ENCODE peak calls at places on chromosomes 4 and X, in ten cellular contexts. One of them, this sample, is unnamed. For H3K4me1, the result is how much of the 10 kb centered on the place peaks cover.

GRCh38 chrX:14030248-14030592 is 528 bp upstream of the GEMIN8 start:
- DNase-seq in A549: no peak
- DNase-seq in prostate gland: no peak
- DNase-seq in fibroblast of lung: peak
- DNase-seq in cardiac muscle cell: peak
- DNase-seq in ovary: no peak
- DNase-seq in right atrium auricular region: no peak
- DNase-seq in stomach: no peak
- DNase-seq in psoas muscle: no peak
- DNase-seq in breast epithelium: no peak
- DNase-seq in this sample: no peak

GRCh38 chrX:146056511-146057081 is 239.0 kb downstream of the SLITRK2 start:
- DNase-seq in A549: no peak
- DNase-seq in prostate gland: no peak
- DNase-seq in fibroblast of lung: no peak
- DNase-seq in cardiac muscle cell: no peak
- DNase-seq in ovary: no peak
- DNase-seq in right atrium auricular region: no peak
- DNase-seq in stomach: no peak
- DNase-seq in psoas muscle: no peak
- DNase-seq in breast epithelium: no peak
- DNase-seq in this sample: no peak

GRCh38 chr4:55931833-55932232 is 16.9 kb upstream of the CEP135 start:
- DNase-seq in A549: no peak
- DNase-seq in prostate gland: no peak
- DNase-seq in fibroblast of lung: peak
- DNase-seq in cardiac muscle cell: peak
- DNase-seq in ovary: no peak
- DNase-seq in right atrium auricular region: no peak
- DNase-seq in stomach: no peak
- DNase-seq in psoas muscle: no peak
- DNase-seq in breast epithelium: no peak
- DNase-seq in this sample: no peak

GRCh38 chrX:81779701-81780100 is 577.8 kb downstream of the SH3BGRL start:
- DNase-seq in A549: no peak
- DNase-seq in prostate gland: no peak
- DNase-seq in fibroblast of lung: peak
- DNase-seq in cardiac muscle cell: no peak
- DNase-seq in ovary: no peak
- DNase-seq in right atrium auricular region: no peak
- DNase-seq in stomach: no peak
- DNase-seq in psoas muscle: no peak
- DNase-seq in breast epithelium: no peak
- DNase-seq in this sample: no peak

GRCh38 chr4:141771889-141772830 is 135.8 kb downstream of the IL15 start:
- DNase-seq in A549: no peak
- DNase-seq in prostate gland: no peak
- DNase-seq in fibroblast of lung: no peak
- DNase-seq in cardiac muscle cell: no peak
- DNase-seq in ovary: no peak
- DNase-seq in right atrium auricular region: no peak
- DNase-seq in stomach: no peak
- DNase-seq in psoas muscle: no peak
- DNase-seq in breast epithelium: no peak
- DNase-seq in this sample: no peak

GRCh38 chr4:126591583-126591982 is 1041.2 kb upstream of the INTU start:
- DNase-seq in A549: no peak
- DNase-seq in prostate gland: no peak
- DNase-seq in fibroblast of lung: peak
- DNase-seq in cardiac muscle cell: no peak
- DNase-seq in ovary: no peak
- DNase-seq in right atrium auricular region: no peak
- DNase-seq in stomach: no peak
- DNase-seq in psoas muscle: no peak
- DNase-seq in breast epithelium: no peak
- DNase-seq in this sample: no peak

GRCh38 chr4:48831532-48832015 is 686 bp downstream of the OCIAD1 start:
- DNase-seq in A549: no peak
- DNase-seq in prostate gland: no peak
- DNase-seq in fibroblast of lung: no peak
- DNase-seq in cardiac muscle cell: no peak
- DNase-seq in ovary: no peak
- DNase-seq in right atrium auricular region: no peak
- DNase-seq in stomach: no peak
- DNase-seq in psoas muscle: no peak
- DNase-seq in breast epithelium: no peak
- DNase-seq in this sample: no peak

GRCh38 chrX:123990169-123990568 is 28.7 kb downstream of the STAG2 start:
- DNase-seq in A549: no peak
- DNase-seq in prostate gland: no peak
- DNase-seq in fibroblast of lung: no peak
- DNase-seq in cardiac muscle cell: no peak
- DNase-seq in ovary: no peak
- DNase-seq in right atrium auricular region: no peak
- DNase-seq in stomach: no peak
- DNase-seq in psoas muscle: no peak
- DNase-seq in breast epithelium: no peak
- DNase-seq in this sample: no peak

DNA sequence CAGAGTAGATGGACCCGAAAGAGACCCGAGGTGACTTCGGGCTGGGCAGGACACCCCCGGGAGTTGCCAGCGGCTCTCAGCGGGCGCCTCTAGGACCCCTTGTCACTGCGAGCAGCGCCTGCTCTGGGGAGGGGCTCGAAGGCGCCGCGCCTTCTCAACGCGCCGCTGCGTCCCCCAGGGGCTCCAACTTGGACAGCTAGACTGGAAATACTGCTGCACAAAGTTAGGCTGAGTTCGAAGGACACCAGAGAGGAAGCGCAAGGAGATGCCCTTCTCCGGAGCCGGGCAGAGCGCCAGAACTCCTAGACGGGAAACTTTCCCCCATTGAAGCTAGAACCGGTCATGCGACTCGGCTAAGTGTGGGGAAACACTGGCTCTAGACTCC is 493 bp upstream of the KCNIP4 start:
- DNase-seq in A549: no peak
- DNase-seq in prostate gland: no peak
- DNase-seq in fibroblast of lung: peak
- DNase-seq in cardiac muscle cell: peak
- DNase-seq in ovary: no peak
- DNase-seq in right atrium auricular region: no peak
- DNase-seq in stomach: no peak
- DNase-seq in psoas muscle: no peak
- DNase-seq in breast epithelium: no peak
- DNase-seq in this sample: no peak
- H3K4me3 ChIP-seq in A549: no peak
- H3K4me3 ChIP-seq in prostate gland: peak
- H3K4me3 ChIP-seq in fibroblast of lung: no peak
- H3K4me3 ChIP-seq in cardiac muscle cell: peak
- H3K4me3 ChIP-seq in ovary: peak
- H3K4me3 ChIP-seq in right atrium auricular region: peak
- H3K4me3 ChIP-seq in stomach: peak
- H3K4me3 ChIP-seq in psoas muscle: peak
- H3K4me3 ChIP-seq in breast epithelium: peak
- H3K4me3 ChIP-seq in this sample: peak

DNA sequence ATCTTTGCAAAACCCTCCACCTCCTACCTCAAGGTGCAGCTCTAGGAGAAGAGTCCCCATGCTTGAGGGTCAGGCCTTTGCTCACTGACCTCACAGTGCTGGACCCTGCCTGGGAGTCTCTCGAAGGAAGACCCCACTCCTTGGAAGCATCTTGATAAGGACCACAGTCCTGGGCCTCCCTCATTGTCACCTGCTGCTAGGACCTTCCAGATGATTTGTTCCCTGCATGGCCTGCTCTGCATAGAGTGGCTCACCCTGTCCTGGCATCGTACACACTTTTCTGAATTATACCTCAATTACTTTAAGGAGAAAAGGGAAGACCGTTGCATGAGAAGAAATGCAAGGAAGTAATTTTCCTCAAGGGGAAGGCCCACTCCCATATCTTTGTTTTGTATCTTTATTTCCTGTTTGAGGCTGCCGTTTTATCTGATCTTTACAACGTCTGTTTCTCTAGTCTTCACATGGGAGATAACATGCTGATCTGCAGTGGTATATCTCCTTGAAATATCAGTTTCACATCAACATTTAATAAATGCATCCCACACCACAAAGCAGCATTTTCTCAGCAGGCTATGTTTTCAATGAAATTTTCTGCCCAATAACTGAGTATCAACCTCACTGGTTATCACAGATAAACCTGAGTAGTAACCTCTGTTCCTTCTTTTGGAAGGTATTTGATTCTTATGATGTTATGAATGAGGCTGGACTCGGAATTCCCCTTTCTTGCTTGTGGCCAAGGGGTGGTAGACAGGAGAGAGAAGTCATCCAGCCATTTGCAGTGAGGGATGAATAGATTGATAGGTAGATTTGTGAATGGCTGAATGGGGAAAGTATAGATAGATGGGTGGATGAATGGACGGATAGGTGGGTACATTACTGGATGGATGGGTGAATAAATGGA is 15.0 kb upstream of the AKAP17A start:
- DNase-seq in A549: no peak
- DNase-seq in prostate gland: no peak
- DNase-seq in fibroblast of lung: no peak
- DNase-seq in cardiac muscle cell: no peak
- DNase-seq in ovary: no peak
- DNase-seq in right atrium auricular region: peak
- DNase-seq in stomach: peak
- DNase-seq in psoas muscle: no peak
- DNase-seq in breast epithelium: no peak
- DNase-seq in this sample: no peak
- H3K4me1 ChIP-seq in A549: under half
- H3K4me1 ChIP-seq in prostate gland: under half
- H3K4me1 ChIP-seq in fibroblast of lung: under half
- H3K4me1 ChIP-seq in cardiac muscle cell: under half
- H3K4me1 ChIP-seq in ovary: under half
- H3K4me1 ChIP-seq in right atrium auricular region: under half
- H3K4me1 ChIP-seq in stomach: under half
- H3K4me1 ChIP-seq in psoas muscle: under half
- H3K4me1 ChIP-seq in breast epithelium: under half
- H3K4me1 ChIP-seq in this sample: under half

GRCh38 chr4:108172231-108172779 is 3.6 kb upstream of the LEF1 start:
- DNase-seq in A549: no peak
- DNase-seq in prostate gland: no peak
- DNase-seq in fibroblast of lung: peak
- DNase-seq in cardiac muscle cell: peak
- DNase-seq in ovary: no peak
- DNase-seq in right atrium auricular region: no peak
- DNase-seq in stomach: no peak
- DNase-seq in psoas muscle: no peak
- DNase-seq in breast epithelium: no peak
- DNase-seq in this sample: peak

GRCh38 chr4:108172780-108173598 is 4.3 kb upstream of the LEF1 start:
- DNase-seq in A549: no peak
- DNase-seq in prostate gland: peak
- DNase-seq in fibroblast of lung: peak
- DNase-seq in cardiac muscle cell: peak
- DNase-seq in ovary: peak
- DNase-seq in right atrium auricular region: no peak
- DNase-seq in stomach: peak
- DNase-seq in psoas muscle: peak
- DNase-seq in breast epithelium: no peak
- DNase-seq in this sample: peak

GRCh38 chr4:108173599-108174057 is 4.9 kb upstream of the LEF1 start:
- DNase-seq in A549: no peak
- DNase-seq in prostate gland: no peak
- DNase-seq in fibroblast of lung: no peak
- DNase-seq in cardiac muscle cell: no peak
- DNase-seq in ovary: no peak
- DNase-seq in right atrium auricular region: no peak
- DNase-seq in stomach: no peak
- DNase-seq in psoas muscle: no peak
- DNase-seq in breast epithelium: no peak
- DNase-seq in this sample: no peak

GRCh38 chr4:108170729-108171540 is 2.2 kb upstream of the LEF1 start:
- DNase-seq in A549: no peak
- DNase-seq in prostate gland: no peak
- DNase-seq in fibroblast of lung: no peak
- DNase-seq in cardiac muscle cell: no peak
- DNase-seq in ovary: no peak
- DNase-seq in right atrium auricular region: no peak
- DNase-seq in stomach: no peak
- DNase-seq in psoas muscle: no peak
- DNase-seq in breast epithelium: no peak
- DNase-seq in this sample: no peak

DNA sequence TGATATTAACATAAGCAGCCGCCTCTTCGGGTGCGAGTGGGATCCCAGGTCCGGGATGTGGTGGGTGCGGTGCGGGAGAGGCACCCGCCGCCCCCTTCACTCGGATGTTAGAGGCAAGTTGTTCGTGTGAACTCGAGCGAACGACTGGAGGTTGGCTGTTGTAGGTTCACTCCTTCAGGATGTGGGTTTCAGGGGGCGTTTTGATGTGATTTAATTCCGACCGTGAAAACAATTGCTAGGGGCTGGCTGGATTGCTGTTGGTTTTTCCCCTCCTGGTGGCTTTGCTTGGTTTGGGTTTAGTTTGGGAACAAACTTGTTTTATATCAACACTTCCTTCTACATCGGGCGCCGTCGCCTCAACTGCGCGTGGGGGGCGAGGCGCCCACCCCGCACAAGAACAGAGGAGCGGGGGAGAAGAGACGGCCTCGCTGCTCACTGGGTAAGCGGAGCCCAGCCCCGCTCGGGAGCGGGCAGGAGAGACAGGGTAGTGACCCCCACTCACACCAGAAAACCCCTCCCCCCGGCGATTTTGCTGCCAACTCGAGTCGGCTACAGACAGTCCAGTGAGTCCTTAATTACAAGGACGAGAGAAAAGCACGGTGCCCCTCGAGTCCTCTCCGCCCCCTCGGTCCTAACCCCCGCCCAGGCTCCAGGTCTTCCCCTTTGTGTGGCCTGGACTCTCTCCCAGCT is 3.0 kb upstream of the LEF1 start:
- DNase-seq in A549: no peak
- DNase-seq in prostate gland: no peak
- DNase-seq in fibroblast of lung: peak
- DNase-seq in cardiac muscle cell: no peak
- DNase-seq in ovary: no peak
- DNase-seq in right atrium auricular region: no peak
- DNase-seq in stomach: no peak
- DNase-seq in psoas muscle: no peak
- DNase-seq in breast epithelium: no peak
- DNase-seq in this sample: no peak
- H3K4me3 ChIP-seq in A549: no peak
- H3K4me3 ChIP-seq in prostate gland: no peak
- H3K4me3 ChIP-seq in fibroblast of lung: no peak
- H3K4me3 ChIP-seq in cardiac muscle cell: peak
- H3K4me3 ChIP-seq in ovary: no peak
- H3K4me3 ChIP-seq in right atrium auricular region: peak
- H3K4me3 ChIP-seq in stomach: peak
- H3K4me3 ChIP-seq in psoas muscle: no peak
- H3K4me3 ChIP-seq in breast epithelium: peak
- H3K4me3 ChIP-seq in this sample: no peak

DNA sequence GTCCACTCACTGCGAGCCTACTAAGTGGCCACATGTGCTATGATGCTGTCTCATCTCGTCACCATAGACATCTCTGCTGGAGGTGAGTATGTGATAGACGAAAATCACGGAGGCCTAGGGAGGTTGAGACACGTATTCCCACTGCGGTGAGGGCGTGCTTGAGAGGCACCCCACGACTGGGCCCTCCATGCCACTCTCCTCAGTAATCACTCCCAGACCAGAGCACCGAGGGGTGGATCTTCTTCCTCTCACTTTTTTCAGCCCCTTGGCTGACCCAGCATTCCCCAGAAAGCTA is 29.0 kb downstream of the AFAP1 start:
- DNase-seq in A549: no peak
- DNase-seq in prostate gland: no peak
- DNase-seq in fibroblast of lung: no peak
- DNase-seq in cardiac muscle cell: no peak
- DNase-seq in ovary: no peak
- DNase-seq in right atrium auricular region: no peak
- DNase-seq in stomach: no peak
- DNase-seq in psoas muscle: no peak
- DNase-seq in breast epithelium: no peak
- DNase-seq in this sample: no peak
- H3K4me1 ChIP-seq in A549: half or more
- H3K4me1 ChIP-seq in prostate gland: under half
- H3K4me1 ChIP-seq in fibroblast of lung: under half
- H3K4me1 ChIP-seq in cardiac muscle cell: under half
- H3K4me1 ChIP-seq in ovary: under half
- H3K4me1 ChIP-seq in right atrium auricular region: under half
- H3K4me1 ChIP-seq in stomach: half or more
- H3K4me1 ChIP-seq in psoas muscle: under half
- H3K4me1 ChIP-seq in breast epithelium: under half
- H3K4me1 ChIP-seq in this sample: under half